ENCODE peak calls at places on chromosomes 5 and 9, in nine cellular contexts. E is lung, O is left ventricle myocardium inferior, V is cardiac muscle cell, F is thyroid gland, X is ovary, D is lower lobe of right lung, I is astrocyte, G is hepatocyte. H is an unnamed sample.

GRCh38 chr9:21810388-21810787 is 8.0 kb downstream of the MTAP start:
- DNase-seq in E (no peak), O (no peak), V (no peak), F (no peak), X (no peak), D (no peak), I (no peak), G (no peak), H (no peak)

GRCh38 chr9:136518623-136519022 is 27.2 kb downstream of the NOTCH1 start:
- DNase-seq in E (no peak), O (no peak), V (no peak), F (no peak), X (no peak), D (peak; percentile 68), I (no peak), G (no peak), H (no peak)

GRCh38 chr5:63400079-63400478 is 562.2 kb downstream of the HTR1A start:
- DNase-seq in E (no peak), O (no peak), V (peak; percentile 18), F (no peak), X (no peak), D (no peak), I (no peak), G (peak; percentile 10), H (no peak)

GRCh38 chr5:69217154-69217731 is 17.4 kb upstream of the CDK7 start:
- DNase-seq in E (no peak), O (peak; percentile 99), V (no peak), F (no peak), X (no peak), D (no peak), I (no peak), G (no peak), H (no peak)

GRCh38 chr9:134266418-134266817 is 59.8 kb upstream of the RXRA start:
- DNase-seq in E (no peak), O (no peak), V (no peak), F (no peak), X (no peak), D (no peak), I (no peak), G (no peak), H (no peak)

GRCh38 chr9:16029056-16029615 is 476.3 kb downstream of the CCDC171 start:
- DNase-seq in E (no peak), O (no peak), V (no peak), F (no peak), X (no peak), D (no peak), I (peak; percentile 50), G (no peak), H (no peak)

GRCh38 chr9:5951686-5952211 is 61.1 kb downstream of the MLANA start:
- DNase-seq in E (no peak), O (no peak), V (no peak), F (no peak), X (no peak), D (no peak), I (peak; percentile 54), G (no peak), H (no peak)

GRCh38 chr9:137417161-137418021 is 5.6 kb downstream of the EXD3 start:
- DNase-seq in E (no peak), O (no peak), V (no peak), F (no peak), X (peak; percentile 34), D (peak; percentile 51), I (no peak), G (no peak), H (no peak)

GRCh38 chr5:65778126-65778525 is 56.1 kb downstream of the NLN start:
- DNase-seq in E (no peak), O (no peak), V (no peak), F (no peak), X (no peak), D (no peak), I (no peak), G (no peak), H (no peak)

GRCh38 chr9:135671591-135672041 is 8.5 kb downstream of the LCN9 start:
- DNase-seq in E (no peak), O (no peak), V (peak; percentile 12), F (no peak), X (no peak), D (no peak), I (no peak), G (no peak), H (no peak)

GRCh38 chr5:31990701-31991110 is 183.4 kb downstream of the GOLPH3 start:
- DNase-seq in E (no peak), O (no peak), V (no peak), F (no peak), X (no peak), D (no peak), I (no peak), G (no peak), H (no peak)

GRCh38 chr9:112041536-112042243 is 133.4 kb downstream of the SUSD1 start:
- DNase-seq in E (no peak), O (no peak), V (no peak), F (no peak), X (no peak), D (no peak), I (peak; percentile 100), G (peak; percentile 55), H (peak; percentile 42)

GRCh38 chr5:10454591-10455272 is 13.1 kb downstream of the ROPN1L start:
- DNase-seq in E (no peak), O (no peak), V (no peak), F (no peak), X (no peak), D (no peak), I (peak; percentile 67), G (no peak), H (no peak)

GRCh38 chr9:109859447-109859846 is 79.4 kb downstream of the PALM2AKAP2 start:
- DNase-seq in E (no peak), O (no peak), V (no peak), F (no peak), X (no peak), D (no peak), I (no peak), G (no peak), H (no peak)

GRCh38 chr9:27392451-27392850 is 95.5 kb upstream of the EQTN start:
- DNase-seq in E (no peak), O (no peak), V (no peak), F (no peak), X (no peak), D (no peak), I (no peak), G (no peak), H (no peak)

GRCh38 chr9:70106571-70106970 is 62.9 kb downstream of the MAMDC2 start:
- DNase-seq in E (no peak), O (no peak), V (no peak), F (no peak), X (no peak), D (no peak), I (no peak), G (no peak), H (no peak)

GRCh38 chr5:3320317-3320865 is 275.2 kb upstream of the IRX1 start:
- DNase-seq in E (no peak), O (no peak), V (no peak), F (no peak), X (no peak), D (no peak), I (peak; percentile 73), G (no peak), H (no peak)

GRCh38 chr5:13783731-13784130 is 160.8 kb downstream of the DNAH5 start:
- DNase-seq in E (no peak), O (no peak), V (no peak), F (no peak), X (no peak), D (no peak), I (no peak), G (no peak), H (no peak)

GRCh38 chr9:37293664-37294524 is 128.6 kb upstream of the GRHPR start:
- DNase-seq in E (no peak), O (no peak), V (no peak), F (no peak), X (no peak), D (no peak), I (no peak), G (no peak), H (no peak)

GRCh38 chr5:99449786-99450185 is 521.0 kb upstream of the CHD1 start:
- DNase-seq in E (no peak), O (no peak), V (no peak), F (no peak), X (no peak), D (no peak), I (peak; percentile 76), G (no peak), H (no peak)

GRCh38 chr5:34684281-34684979 is 28.3 kb downstream of the RAI14 start:
- DNase-seq in E (no peak), O (no peak), V (peak; percentile 17), F (no peak), X (no peak), D (no peak), I (peak; percentile 81), G (peak; percentile 75), H (no peak)

GRCh38 chr5:124806857-124807196 is 60.4 kb upstream of the ZNF608 start:
- DNase-seq in E (no peak), O (no peak), V (no peak), F (no peak), X (no peak), D (no peak), I (no peak), G (no peak), H (no peak)

GRCh38 chr9:124684140-124684539 is 87.0 kb downstream of the NR6A1 start:
- DNase-seq in E (no peak), O (no peak), V (no peak), F (peak; percentile 45), X (no peak), D (no peak), I (no peak), G (no peak), H (no peak)

GRCh38 chr9:4741365-4742031 is 496 bp upstream of the AK3 start:
- DNase-seq in E (peak; percentile 41), O (peak; percentile 47), V (peak; percentile 54), F (peak; percentile 45), X (peak; percentile 66), D (no peak), I (no peak), G (peak; percentile 51), H (peak; percentile 66)
- TF ChIP-seq CTCF in E (no peak), O (no peak), V (no peak), F (no peak), X (no peak), D (peak; percentile 5), I (no peak), G (no peak), H (no peak)

GRCh38 chr9:122475717-122476116 is 2.0 kb downstream of the OR1J1 start:
- DNase-seq in E (no peak), O (no peak), V (no peak), F (no peak), X (no peak), D (no peak), I (no peak), G (no peak), H (no peak)
- H3K9me3 ChIP-seq in E (no peaks in the 10 kb centered on the region), O (no peaks in the 10 kb centered on the region), V (peaks cover 3% of the 10 kb centered on the region), F (no peaks in the 10 kb centered on the region), X (no peaks in the 10 kb centered on the region), D (no peaks in the 10 kb centered on the region), I (no peaks in the 10 kb centered on the region), G (no peaks in the 10 kb centered on the region), H (no peaks in the 10 kb centered on the region)

GRCh38 chr5:12023614-12024241 is 119.5 kb upstream of the CTNND2 start:
- DNase-seq in E (no peak), O (no peak), V (peak; percentile 70), F (no peak), X (no peak), D (no peak), I (peak; percentile 25), G (peak; percentile 71), H (no peak)
- TF ChIP-seq CTCF in E (peak; percentile 7), O (peak; percentile 64), V (peak; percentile 51), F (no peak), X (no peak), D (peak; percentile 53), I (peak; percentile 62), G (peak; percentile 87), H (peak; percentile 67)

GRCh38 chr5:17727212-17727611 is 93.0 kb downstream of the TAF11L14 start:
- DNase-seq in E (no peak), O (no peak), V (no peak), F (no peak), X (no peak), D (no peak), I (no peak), G (no peak), H (no peak)
- H3K9me3 ChIP-seq in E (no peaks in the 10 kb centered on the region), O (peaks cover 4% of the 10 kb centered on the region), V (no peaks in the 10 kb centered on the region), F (no peaks in the 10 kb centered on the region), X (no peaks in the 10 kb centered on the region), D (no peaks in the 10 kb centered on the region), I (no peaks in the 10 kb centered on the region), G (no peaks in the 10 kb centered on the region), H (no peaks in the 10 kb centered on the region)